ENCODE peak calls at places on chromosomes 12 and 14, in four cellular contexts. H is CD4-positive, CD25-positive, alpha-beta regulatory T cell; N is fibroblast of lung; Z is body of pancreas. I is an unnamed sample.

GRCh38 chr14:91112172-91112571 is 1.7 kb upstream of the DGLUCY start:
- DNase-seq in H (no peak), N (no peak), Z (no peak), I (no peak)

GRCh38 chr12:68501226-68501625 is 109.5 kb upstream of the RAP1B start:
- DNase-seq in H (no peak), N (no peak), Z (no peak), I (no peak)

GRCh38 chr12:45336331-45336730 is 120.4 kb downstream of the ANO6 start:
- DNase-seq in H (no peak), N (peak; percentile 98), Z (no peak), I (no peak)

GRCh38 chr12:41277019-41277770 is 89.1 kb downstream of the PDZRN4 start:
- DNase-seq in H (peak; percentile 6), N (peak; percentile 39), Z (no peak), I (no peak)

GRCh38 chr14:100391777-100392176 is 68.6 kb downstream of the SLC25A47 start:
- DNase-seq in H (no peak), N (no peak), Z (no peak), I (no peak)

GRCh38 chr12:39622306-39622705 is 2.7 kb upstream of the ABCD2 start:
- DNase-seq in H (peak; percentile 35), N (no peak), Z (no peak), I (no peak)

GRCh38 chr12:53004582-53004981 is 1.7 kb upstream of the EIF4B start:
- DNase-seq in H (no peak), N (peak; percentile 12), Z (no peak), I (no peak)

GRCh38 chr12:127455347-127456265 is 811.4 kb upstream of the TMEM132C start:
- DNase-seq in H (no peak), N (peak; percentile 27), Z (no peak), I (no peak)

GRCh38 chr14:96001866-96002510 is 37.2 kb upstream of the C14orf132 start:
- DNase-seq in H (no peak), N (peak; percentile 19), Z (no peak), I (no peak)

GRCh38 chr14:100841445-100842403 is 15.8 kb downstream of the MEG3 start:
- DNase-seq in H (no peak), N (no peak), Z (no peak), I (no peak)

GRCh38 chr14:61300754-61301153 is 19.6 kb upstream of the TMEM30B start:
- DNase-seq in H (no peak), N (no peak), Z (no peak), I (no peak)

GRCh38 chr12:92629349-92630065 is 73.3 kb upstream of the PLEKHG7 start:
- DNase-seq in H (no peak), N (peak; percentile 40), Z (peak; percentile 16), I (no peak)

GRCh38 chr14:59004012-59004411 is 184.5 kb upstream of the DAAM1 start:
- DNase-seq in H (no peak), N (no peak), Z (no peak), I (no peak)

GRCh38 chr12:117119592-117120198 is 20.5 kb upstream of the TESC start:
- DNase-seq in H (peak; percentile 23), N (no peak), Z (peak; percentile 34), I (peak; percentile 38)

GRCh38 chr12:57280234-57281062 is 29.5 kb upstream of the STAC3 start:
- DNase-seq in H (peak; percentile 62), N (peak; percentile 98), Z (peak; percentile 48), I (peak; percentile 79)

GRCh38 chr14:64758025-64758521 is 53.8 kb downstream of the PLEKHG3 start:
- DNase-seq in H (no peak), N (peak; percentile 88), Z (peak; percentile 68), I (peak; percentile 54)

GRCh38 chr12:57815177-57816000 is 3.1 kb downstream of the AVIL start:
- DNase-seq in H (no peak), N (no peak), Z (no peak), I (no peak)

GRCh38 chr12:82326905-82327503 is 31.2 kb downstream of the CCDC59 start:
- DNase-seq in H (no peak), N (peak; percentile 13), Z (no peak), I (no peak)

GRCh38 chr14:94153750-94154350 is 20.3 kb upstream of the PPP4R4 start:
- DNase-seq in H (no peak), N (no peak), Z (no peak), I (no peak)

GRCh38 chr14:79971330-79971729 is 240.0 kb downstream of the DIO2 start:
- DNase-seq in H (no peak), N (peak; percentile 66), Z (no peak), I (no peak)

GRCh38 chr14:106845286-106846087 is 1319.1 kb downstream of the TMEM121 start:
- DNase-seq in H (peak; percentile 32), N (no peak), Z (peak; percentile 82), I (peak; percentile 93)

GRCh38 chr12:46179693-46180452 is 89.0 kb downstream of the SLC38A1 start:
- DNase-seq in H (no peak), N (no peak), Z (no peak), I (peak; percentile 66)

GRCh38 chr14:68819260-68819691 is 26.4 kb upstream of the ZFP36L1 start:
- DNase-seq in H (no peak), N (peak; percentile 91), Z (no peak), I (peak; percentile 67)

GRCh38 chr14:46747253-46747652 is 95.7 kb upstream of the RPL10L start:
- DNase-seq in H (no peak), N (peak; percentile 0), Z (no peak), I (no peak)

GRCh38 chr14:104694475-104694950 is 5.1 kb downstream of the INF2 start:
- DNase-seq in H (no peak), N (no peak), Z (no peak), I (no peak)

GRCh38 chr12:6592087-6592486 is 15.1 kb downstream of the CHD4 start:
- DNase-seq in H (no peak), N (no peak), Z (no peak), I (no peak)

GRCh38 chr14:33986804-33987203 is 35.9 kb upstream of the EGLN3 start:
- DNase-seq in H (no peak), N (peak; percentile 98), Z (no peak), I (no peak)

GRCh38 chr12:92505373-92506340 is 197.1 kb upstream of the PLEKHG7 start:
- DNase-seq in H (peak; percentile 62), N (peak; percentile 9), Z (peak; percentile 59), I (peak; percentile 72)

GRCh38 chr14:100731846-100732765 is 5.4 kb downstream of the DLK1 start:
- DNase-seq in H (no peak), N (no peak), Z (no peak), I (no peak)

GRCh38 chr14:20680363-20680762 is 4.0 kb upstream of the RNASE4 start:
- DNase-seq in H (no peak), N (no peak), Z (no peak), I (no peak)

GRCh38 chr14:100102156-100102785 is 37.0 kb downstream of the EVL start:
- DNase-seq in H (no peak), N (no peak), Z (no peak), I (no peak)

GRCh38 chr14:71952381-71953363 is 20.4 kb downstream of the RGS6 start:
- DNase-seq in H (no peak), N (no peak), Z (no peak), I (no peak)

GRCh38 chr14:49424436-49425331 is 161.5 kb downstream of the RPS29 start:
- DNase-seq in H (no peak), N (no peak), Z (no peak), I (no peak)

GRCh38 chr12:56810918-56811317 is 47.8 kb downstream of the HSD17B6 start:
- DNase-seq in H (no peak), N (no peak), Z (no peak), I (no peak)

GRCh38 chr14:59918824-59919581 is 941 bp upstream of the LRRC9 start:
- DNase-seq in H (no peak), N (peak; percentile 45), Z (peak; percentile 20), I (no peak)

GRCh38 chr14:57987596-57988300 is 121.9 kb upstream of the SLC35F4 start:
- DNase-seq in H (no peak), N (peak; percentile 7), Z (no peak), I (no peak)

GRCh38 chr12:67798763-67799162 is 150.2 kb downstream of the DYRK2 start:
- DNase-seq in H (no peak), N (no peak), Z (no peak), I (no peak)

GRCh38 chr14:73567951-73568885 is 795 bp upstream of the ACOT2 start:
- DNase-seq in H (no peak), N (peak; percentile 71), Z (no peak), I (no peak)

DNA sequence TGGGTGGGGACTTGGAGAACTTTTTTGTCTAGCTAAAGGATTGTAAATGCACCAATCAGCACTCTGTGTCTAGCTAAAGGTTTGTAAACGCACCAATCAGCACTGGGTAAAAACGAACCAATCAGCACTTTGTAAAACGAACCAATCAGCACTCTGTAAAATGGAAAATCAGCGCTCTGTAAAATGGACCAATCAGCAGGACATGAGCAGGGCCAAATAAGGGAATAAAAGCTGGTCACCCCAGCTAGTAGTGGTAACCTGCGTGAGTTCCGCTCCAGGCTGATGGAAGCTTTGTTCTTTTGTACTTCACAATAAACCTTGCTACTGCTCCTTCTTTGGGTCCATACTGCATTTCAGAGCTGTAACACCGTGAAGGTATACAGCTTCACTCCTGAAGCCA is 1.6 kb upstream of the ACOT2 start:
- DNase-seq in H (no peak), N (no peak), Z (no peak), I (no peak)
- H3K27ac ChIP-seq in H (no peak overlapping the region), N (no peak overlapping the region), Z (no peak overlapping the region), I (peak overlapping the region; percentile 89)

DNA sequence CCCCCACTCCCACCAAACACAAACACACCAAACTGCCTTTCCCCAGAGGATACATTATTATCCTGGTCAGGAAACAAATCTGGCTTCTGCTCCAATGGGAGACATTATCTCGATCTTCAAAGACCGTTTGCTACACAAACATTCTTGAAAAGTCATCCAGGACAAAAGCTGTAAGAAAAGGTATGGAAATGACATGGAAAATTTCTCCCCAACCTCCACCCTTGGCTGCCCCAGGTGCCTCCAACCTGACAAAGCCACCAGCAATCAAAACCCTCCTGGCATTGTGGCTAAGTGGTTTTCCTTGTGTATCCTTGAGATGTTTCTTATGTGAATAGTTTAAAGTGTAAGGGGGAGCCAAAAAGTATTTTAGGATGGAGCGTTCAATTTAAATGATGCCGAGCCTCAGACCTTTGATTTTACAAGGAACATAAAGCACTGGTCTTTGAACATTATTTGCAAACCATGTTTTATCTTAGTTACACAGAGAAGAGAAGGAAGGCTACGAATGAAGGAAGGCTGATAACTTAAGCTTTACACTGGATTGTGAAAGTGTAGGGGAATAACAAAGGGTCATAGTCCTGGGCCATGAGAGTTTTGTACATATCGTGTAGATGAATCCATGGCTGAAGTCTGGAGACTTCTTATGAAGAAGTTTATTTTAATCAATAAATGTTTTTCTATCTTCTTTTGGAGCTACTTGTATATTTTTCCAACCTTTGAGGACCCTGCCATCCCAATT is 418.9 kb upstream of the TMTC1 start:
- DNase-seq in H (no peak), N (no peak), Z (no peak), I (no peak)
- H3K27ac ChIP-seq in H (no peak overlapping the region), N (no peak overlapping the region), Z (no peak overlapping the region), I (no peak overlapping the region)

GRCh38 chr14:22538671-22539228 is 50.3 kb downstream of the DAD1 start:
- DNase-seq in H (no peak), N (no peak), Z (no peak), I (no peak)
- H3K27ac ChIP-seq in H (peak overlapping the region; percentile 99), N (no peak overlapping the region), Z (no peak overlapping the region), I (peak overlapping the region; percentile 57)

GRCh38 chr12:88342434-88342833 is 200.3 kb downstream of the TMTC3 start:
- DNase-seq in H (no peak), N (no peak), Z (no peak), I (no peak)

GRCh38 chr12:88339966-88340365 is 197.9 kb downstream of the TMTC3 start:
- DNase-seq in H (no peak), N (peak; percentile 24), Z (no peak), I (no peak)

GRCh38 chr12:88336071-88336768 is 194.1 kb downstream of the TMTC3 start:
- DNase-seq in H (no peak), N (no peak), Z (no peak), I (no peak)

GRCh38 chr12:88339254-88339949 is 197.3 kb downstream of the TMTC3 start:
- DNase-seq in H (no peak), N (peak; percentile 91), Z (no peak), I (no peak)

GRCh38 chr12:88338486-88338885 is 196.4 kb downstream of the TMTC3 start:
- DNase-seq in H (no peak), N (peak; percentile 49), Z (no peak), I (no peak)
- H3K27ac ChIP-seq in H (no peak overlapping the region), N (no peak overlapping the region), Z (no peak overlapping the region), I (no peak overlapping the region)

I was measured in colonic mucosa.